ENCODE peak calls at places on chromosomes 3 and 15, in six cellular contexts. A is WTC11; F is A172; P is stimulated activated CD4-positive, alpha-beta T cell treated with anti-CD3 and anti-CD28 coated beads, Interleukin-15, amount 100 ng/mL, for 1 hour; V is pons; L is GM23338. D is an unnamed sample.
A peak's percentile ranks its signal among the peaks of the same experiment; 100 is the strongest.

GRCh38 chr3:181756645-181757044 is 44.9 kb downstream of the SOX2 start:
- DNase-seq in L (peak; percentile 75), F (no peak), V (no peak), P (no peak), A (peak; percentile 53), D (no peak)

GRCh38 chr3:124558898-124559649 is 171.2 kb upstream of the UMPS start:
- DNase-seq in A (no peak), P (no peak), V (peak; percentile 69), L (no peak), F (peak; percentile 98), D (peak; percentile 97)

GRCh38 chr3:194967126-194968117 is 281.7 kb downstream of the FAM43A start:
- DNase-seq in P (no peak), F (no peak), A (no peak), L (no peak), V (no peak), D (no peak)

GRCh38 chr15:41394924-41395323 is 7.4 kb downstream of the NDUFAF1 start:
- DNase-seq in V (no peak), A (no peak), P (no peak), F (peak; percentile 14), L (no peak), D (no peak)

GRCh38 chr3:139231555-139232281 is 112.1 kb upstream of the MRPS22 start:
- DNase-seq in P (no peak), V (no peak), L (no peak), A (no peak), F (no peak), D (no peak)

GRCh38 chr3:119551525-119552063 is 7.8 kb downstream of the CD80 start:
- DNase-seq in F (no peak), P (no peak), V (no peak), A (no peak), L (peak; percentile 17), D (no peak)

GRCh38 chr3:29282431-29283296 is 1.8 kb downstream of the RBMS3 start:
- DNase-seq in V (no peak), A (no peak), P (no peak), L (no peak), F (peak; percentile 58), D (peak; percentile 67)

GRCh38 chr15:68019814-68020525 is 34.1 kb upstream of the PIAS1 start:
- DNase-seq in P (no peak), A (no peak), F (no peak), V (no peak), L (no peak), D (no peak)

GRCh38 chr3:147921044-147921443 is 511.9 kb downstream of the ZIC1 start:
- DNase-seq in F (no peak), A (no peak), P (no peak), L (no peak), V (no peak), D (no peak)

GRCh38 chr3:9898467-9899229 is 4.0 kb upstream of the IL17RE start:
- DNase-seq in P (no peak), V (no peak), F (no peak), A (no peak), L (no peak), D (no peak)

GRCh38 chr3:181723568-181724431 is 12.1 kb downstream of the SOX2 start:
- DNase-seq in P (no peak), F (no peak), A (no peak), L (peak; percentile 79), V (peak; percentile 46), D (no peak)

GRCh38 chr3:177351757-177352158 is 154.5 kb upstream of the TBL1XR1 start:
- DNase-seq in A (no peak), P (no peak), F (no peak), L (no peak), V (no peak), D (no peak)

D was measured in mesenchymal stem cell.